ENCODE peak calls at places on chromosomes 11 and 22, in four cellular contexts. K, G, D and Z are unnamed samples.

GRCh38 chr11:77506857-77507256 is 33.0 kb upstream of the PAK1 start:
- DNase-seq in K (no peak), G (no peak), D (no peak), Z (no peak)

GRCh38 chr11:46345131-46345597 is 2.1 kb upstream of the DGKZ start:
- DNase-seq in K (no peak), G (no peak), D (no peak), Z (peak)

GRCh38 chr11:359181-359714 is 10.1 kb upstream of the B4GALNT4 start:
- DNase-seq in K (no peak), G (no peak), D (no peak), Z (no peak)

GRCh38 chr22:32994046-32994827 is 63.9 kb downstream of the SYN3 start:
- DNase-seq in K (no peak), G (no peak), D (no peak), Z (no peak)

GRCh38 chr11:23205156-23205871 is 345.0 kb upstream of the CCDC179 start:
- DNase-seq in K (no peak), G (no peak), D (no peak), Z (no peak)

GRCh38 chr11:76856111-76856510 is 4.6 kb upstream of the ACER3 start:
- DNase-seq in K (no peak), G (no peak), D (no peak), Z (peak)

GRCh38 chr11:111634981-111635705 is 32.9 kb downstream of the SIK2 start:
- DNase-seq in K (no peak), G (no peak), D (no peak), Z (no peak)

GRCh38 chr11:82636620-82637019 is 97.0 kb downstream of the FAM181B start:
- DNase-seq in K (no peak), G (no peak), D (no peak), Z (no peak)

GRCh38 chr22:49010086-49010863 is 817.4 kb downstream of the BRD1 start:
- DNase-seq in K (no peak), G (no peak), D (no peak), Z (no peak)

GRCh38 chr11:124839051-124839971 is 25.9 kb upstream of the ROBO3 start:
- DNase-seq in K (no peak), G (no peak), D (no peak), Z (no peak)

GRCh38 chr11:46639197-46639839 is 22.0 kb downstream of the ATG13 start:
- DNase-seq in K (no peak), G (no peak), D (no peak), Z (peak)

GRCh38 chr11:72814831-72815618 is 814 bp downstream of the ATG16L2 start:
- DNase-seq in K (peak), G (no peak), D (peak), Z (peak)

GRCh38 chr22:33873186-33873585 is 47.1 kb downstream of the LARGE1 start:
- DNase-seq in K (no peak), G (no peak), D (no peak), Z (no peak)

GRCh38 chr22:21567456-21568206 is at the start of gene UBE2L3:
- DNase-seq in K (peak), G (no peak), D (peak), Z (peak)

GRCh38 chr22:40289991-40290459 is 56.3 kb upstream of the ADSL start:
- DNase-seq in K (no peak), G (peak), D (no peak), Z (no peak)

GRCh38 chr11:112881461-112881860 is 79.8 kb upstream of the NCAM1 start:
- DNase-seq in K (peak), G (no peak), D (no peak), Z (no peak)

GRCh38 chr11:43419460-43419859 is 60.7 kb downstream of the TTC17 start:
- DNase-seq in K (peak), G (no peak), D (peak), Z (peak)

GRCh38 chr11:69463181-69463891 is 18.1 kb upstream of the LINC01488 start:
- DNase-seq in K (no peak), G (no peak), D (peak), Z (peak)

GRCh38 chr11:8033312-8033715 is 46.2 kb downstream of the EIF3F start:
- DNase-seq in K (peak), G (no peak), D (peak), Z (peak)

GRCh38 chr11:43868852-43869567 is 11.6 kb upstream of the ALKBH3 start:
- DNase-seq in K (no peak), G (peak), D (peak), Z (peak)

GRCh38 chr22:41826430-41827383 is 6.2 kb upstream of the SREBF2 start:
- DNase-seq in K (no peak), G (no peak), D (no peak), Z (no peak)

GRCh38 chr22:30036656-30037055 is 43.6 kb upstream of the HORMAD2 start:
- DNase-seq in K (no peak), G (no peak), D (peak), Z (no peak)

GRCh38 chr22:21032037-21032842 is at the start of gene SLC7A4:
- DNase-seq in K (no peak), G (no peak), D (no peak), Z (no peak)

GRCh38 chr11:57249384-57250319 is 12.6 kb upstream of the APLNR start:
- DNase-seq in K (peak), G (no peak), D (peak), Z (peak)

GRCh38 chr11:27216268-27217149 is 146.5 kb downstream of the CCDC34 start:
- DNase-seq in K (no peak), G (no peak), D (no peak), Z (no peak)

GRCh38 chr11:101428918-101429317 is 154.9 kb downstream of the TRPC6 start:
- DNase-seq in K (no peak), G (no peak), D (peak), Z (peak)

GRCh38 chr11:130629039-130629438 is 180.6 kb downstream of the ADAMTS15 start:
- DNase-seq in K (no peak), G (no peak), D (no peak), Z (no peak)

GRCh38 chr11:72736452-72737069 is 15.6 kb downstream of the ARAP1 start:
- DNase-seq in K (peak), G (no peak), D (no peak), Z (peak)

GRCh38 chr11:802693-803466 is 2.2 kb downstream of the PIDD1 start:
- DNase-seq in K (no peak), G (no peak), D (no peak), Z (no peak)

GRCh38 chr11:33753304-33753703 is 17.1 kb upstream of the CD59 start:
- DNase-seq in K (no peak), G (peak), D (no peak), Z (no peak)

GRCh38 chr11:35144103-35144741 is 5.3 kb downstream of the CD44 start:
- DNase-seq in K (no peak), G (peak), D (no peak), Z (peak)

GRCh38 chr11:20909995-20910726 is 240.8 kb downstream of the NELL1 start:
- DNase-seq in K (no peak), G (no peak), D (no peak), Z (no peak)
- TF ChIP-seq MYC in K (no peak), G (no peak), D (no peak), Z (no peak)

GRCh38 chr22:38732251-38732815 is 23.5 kb downstream of the SUN2 start:
- DNase-seq in K (no peak), G (no peak), D (no peak), Z (no peak)
- TF ChIP-seq POLR2A in K (no peak), G (peak), D (peak), Z (no peak)

GRCh38 chr11:12890476-12890875 is 118.6 kb upstream of the RASSF10 start:
- DNase-seq in K (no peak), G (no peak), D (no peak), Z (no peak)
- TF ChIP-seq MAX in K (no peak), G (no peak), D (no peak), Z (no peak)

GRCh38 chr11:67429722-67430121 is 1.4 kb downstream of the RPS6KB2 start:
- DNase-seq in K (no peak), G (no peak), D (no peak), Z (no peak)
- TF ChIP-seq MYC in K (no peak), G (no peak), D (no peak), Z (no peak)

DNA sequence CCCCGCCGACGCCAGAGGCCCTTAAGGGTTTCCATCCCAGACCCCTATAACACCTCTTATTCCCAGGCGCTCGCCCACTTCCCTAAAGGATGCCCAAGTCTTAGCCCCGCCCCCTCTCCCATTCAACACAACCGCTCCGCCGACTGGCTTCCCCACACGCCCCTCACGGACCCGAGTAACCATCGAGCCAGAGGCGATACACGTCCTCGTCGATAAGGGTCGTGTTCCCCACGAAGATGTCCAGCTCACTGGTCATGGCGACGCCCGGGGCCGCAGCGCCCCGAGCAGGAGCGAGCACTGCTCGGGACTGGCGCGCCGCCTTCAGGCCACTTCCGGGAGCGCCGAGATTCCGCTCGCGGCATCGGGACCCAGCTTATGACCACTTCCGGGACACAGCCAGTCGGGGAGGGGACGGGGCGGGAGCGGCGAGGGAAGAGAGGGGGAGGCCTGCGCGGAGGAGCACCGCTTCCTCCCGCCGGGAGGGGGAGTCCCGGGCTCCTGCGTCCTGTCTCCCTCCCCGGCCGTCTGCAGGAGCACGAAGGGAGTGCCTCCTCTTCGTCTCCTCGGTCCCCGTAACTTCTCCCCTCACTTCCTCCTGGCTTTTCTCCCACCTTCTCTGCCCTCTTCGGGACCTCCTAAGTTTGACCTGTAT is at the start of gene FIBP:
- DNase-seq in K (peak), G (peak), D (peak), Z (peak)
- TF ChIP-seq POLR2A in K (peak), G (peak), D (no peak), Z (peak)

GRCh38 chr11:17496406-17496805 is 19.8 kb upstream of the ABCC8 start:
- DNase-seq in K (no peak), G (no peak), D (no peak), Z (no peak)
- TF ChIP-seq MAX in K (no peak), G (no peak), D (no peak), Z (no peak)

DNA sequence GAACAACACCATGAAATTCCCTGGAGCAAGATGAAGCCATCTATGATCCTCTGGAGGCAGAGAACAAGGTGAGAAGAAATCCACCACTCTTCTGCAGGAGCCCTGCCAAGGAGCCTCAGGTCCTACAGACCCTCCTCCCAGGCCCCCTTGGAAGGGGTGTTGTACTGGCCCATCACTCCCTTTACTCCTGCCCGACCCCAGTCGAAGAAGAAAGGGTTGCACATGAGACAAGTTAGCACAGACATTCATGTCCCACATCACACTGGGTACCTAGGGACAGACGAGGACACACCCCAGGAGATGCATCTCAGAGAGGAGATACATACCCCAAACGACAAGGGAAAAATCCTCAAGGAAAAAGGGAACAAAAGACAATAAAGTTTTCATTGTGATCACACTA is 82.8 kb upstream of the NARS2 start:
- DNase-seq in K (no peak), G (no peak), D (no peak), Z (no peak)
- TF ChIP-seq MYC in K (no peak), G (no peak), D (no peak), Z (no peak)

DNA sequence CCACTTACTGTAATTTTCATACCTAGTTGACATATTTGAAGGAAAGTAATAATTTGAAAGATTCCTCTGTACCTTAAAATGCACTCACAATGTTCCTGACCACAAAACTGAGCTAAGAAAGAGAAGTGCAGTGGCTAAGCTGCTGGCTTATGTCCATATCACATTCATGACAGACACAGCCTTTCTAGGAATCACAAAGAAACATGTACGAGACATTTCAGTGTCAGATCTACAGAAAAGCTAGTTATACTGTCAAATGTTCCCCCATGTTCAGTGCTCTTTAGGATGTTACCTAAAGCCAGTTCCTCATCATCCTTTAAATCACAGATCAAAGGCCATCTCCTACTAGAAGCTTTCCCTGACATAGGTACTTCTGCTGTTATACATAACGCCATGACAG is 142.2 kb upstream of the C11orf58 start:
- DNase-seq in K (no peak), G (no peak), D (no peak), Z (no peak)
- TF ChIP-seq POLR2A in K (no peak), G (no peak), D (no peak), Z (no peak)

DNA sequence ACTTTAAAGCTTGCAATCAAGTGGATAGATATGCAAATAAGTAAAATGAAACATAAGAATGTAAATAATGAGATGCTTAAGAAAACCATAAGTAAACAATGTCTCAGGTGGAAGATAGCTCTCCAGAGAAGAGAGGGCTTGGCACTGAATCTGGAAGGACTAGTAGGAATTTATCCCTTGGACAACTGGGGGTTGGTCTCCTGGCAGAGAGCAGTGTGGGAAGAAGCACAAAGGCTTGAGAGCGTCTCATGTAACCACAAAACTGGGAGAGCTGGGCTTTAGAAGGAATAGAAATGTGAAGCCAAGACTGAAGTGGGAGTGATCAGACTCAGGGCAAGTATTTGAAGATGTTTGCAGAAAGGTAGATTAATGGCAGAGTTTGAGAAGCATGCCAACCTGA is 31.3 kb downstream of the CARD18 start:
- DNase-seq in K (no peak), G (no peak), D (no peak), Z (no peak)
- TF ChIP-seq MAX in K (no peak), G (no peak), D (no peak), Z (no peak)

DNA sequence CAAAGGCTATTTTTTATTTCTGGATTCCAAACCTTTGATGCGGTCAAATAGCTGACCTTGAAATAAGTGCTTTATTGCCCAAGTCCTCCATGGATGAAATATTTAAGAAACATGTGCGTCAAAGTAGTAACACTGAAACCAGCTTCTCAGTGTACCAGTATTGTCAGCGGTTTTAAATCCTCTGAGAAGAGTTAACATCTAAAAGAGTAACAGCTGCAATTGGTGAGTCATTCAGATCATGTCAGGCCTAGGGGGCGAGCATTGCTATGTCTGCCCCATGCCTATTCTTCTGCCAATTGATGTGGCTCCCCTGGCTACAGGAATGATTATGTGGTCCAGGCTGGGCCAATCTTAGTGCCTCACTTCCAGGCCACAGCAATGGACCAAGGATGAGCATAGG is 263.3 kb upstream of the SORL1-AS1 start:
- DNase-seq in K (no peak), G (no peak), D (no peak), Z (no peak)
- TF ChIP-seq MYC in K (no peak), G (no peak), D (no peak), Z (no peak)